ENCODE peak calls at places on chromosomes 4 and X, in nine cellular contexts. B, R, U, Q, D, W, E, I and S are unnamed samples.

GRCh38 chrX:137945470-137945869 is 379.5 kb downstream of the ZIC3 start:
- DNase-seq in E (no peak), D (no peak), B (no peak), R (no peak), U (no peak), I (no peak), Q (no peak), W (no peak), S (no peak)

GRCh38 chr4:31183256-31183655 is 463.1 kb downstream of the PCDH7 start:
- DNase-seq in U (no peak), I (no peak), B (no peak), R (no peak), W (no peak), Q (no peak), E (no peak), D (no peak), S (no peak)

GRCh38 chr4:42152507-42153504 is at the start of gene BEND4:
- DNase-seq in I (peak), W (no peak), Q (no peak), U (peak), B (no peak), D (peak), R (no peak), E (peak), S (no peak)

GRCh38 chr4:151664289-151664688 is 96.5 kb downstream of the GATB start:
- DNase-seq in U (no peak), E (no peak), R (no peak), B (no peak), W (no peak), D (no peak), Q (no peak), I (no peak), S (no peak)

GRCh38 chrX:79081895-79082512 is 62.5 kb upstream of the GPR174 start:
- DNase-seq in Q (peak), D (peak), I (peak), U (peak), R (peak), W (peak), B (peak), E (peak), S (peak)

GRCh38 chr4:52751349-52751911 is at the start of gene ERVMER34-1:
- DNase-seq in W (no peak), U (peak), I (no peak), Q (peak), D (peak), E (no peak), R (no peak), B (no peak), S (no peak)

GRCh38 chr4:127015616-127016015 is 617.1 kb upstream of the INTU start:
- DNase-seq in U (no peak), W (no peak), R (no peak), B (no peak), D (no peak), I (no peak), Q (no peak), E (no peak), S (no peak)

GRCh38 chr4:67014592-67014991 is 530.7 kb downstream of the CENPC start:
- DNase-seq in B (no peak), D (no peak), W (no peak), Q (no peak), U (no peak), R (no peak), E (no peak), I (no peak), S (no peak)

GRCh38 chrX:19807414-19807813 is 80.0 kb downstream of the SH3KBP1 start:
- DNase-seq in I (no peak), D (no peak), B (no peak), U (no peak), Q (no peak), W (no peak), E (no peak), R (no peak), S (no peak)

GRCh38 chr4:73415807-73416238 is 11.7 kb downstream of the ALB start:
- DNase-seq in I (no peak), D (no peak), W (no peak), Q (no peak), R (no peak), B (no peak), U (no peak), E (no peak), S (no peak)

GRCh38 chr4:2393353-2394270 is 24.8 kb downstream of the ZFYVE28 start:
- DNase-seq in Q (no peak), R (peak), B (no peak), U (no peak), D (peak), E (peak), W (no peak), I (peak), S (no peak)